ENCODE peak calls at places on chromosomes 13 and 19, in seven cellular contexts. L is CD8-positive, alpha-beta T cell; S is fibroblast of lung; T is AG04449; H is heart right ventricle; O is BJ; Z is ovary. N is an unnamed sample.

GRCh38 chr19:35048911-35049411 is 7.4 kb downstream of the HPN start:
- DNase-seq in L (no peak), S (no peak), T (no peak), H (peak), O (no peak), Z (no peak), N (no peak)

GRCh38 chr19:4493104-4493928 is 21.2 kb downstream of the HDGFL2 start:
- DNase-seq in L (no peak), S (no peak), T (no peak), H (no peak), O (no peak), Z (no peak), N (no peak)

GRCh38 chr19:52102782-52103181 is 7.2 kb upstream of the ZNF841 start:
- DNase-seq in L (no peak), S (no peak), T (no peak), H (no peak), O (no peak), Z (no peak), N (no peak)

GRCh38 chr13:25945596-25945995 is 106.2 kb downstream of the SHISA2 start:
- DNase-seq in L (no peak), S (peak), T (no peak), H (no peak), O (no peak), Z (no peak), N (no peak)

GRCh38 chr19:38917516-38917915 is 5.5 kb upstream of the CCER2 start:
- DNase-seq in L (no peak), S (no peak), T (no peak), H (no peak), O (no peak), Z (no peak), N (no peak)

GRCh38 chr13:106238690-106239089 is 296.8 kb downstream of the EFNB2 start:
- DNase-seq in L (no peak), S (no peak), T (no peak), H (no peak), O (no peak), Z (no peak), N (no peak)

GRCh38 chr19:33054623-33055022 is 10.1 kb downstream of the RHPN2 start:
- DNase-seq in L (no peak), S (no peak), T (no peak), H (no peak), O (no peak), Z (no peak), N (no peak)

GRCh38 chr19:18597809-18598660 is 8.6 kb downstream of the CRLF1 start:
- DNase-seq in L (no peak), S (no peak), T (no peak), H (no peak), O (no peak), Z (no peak), N (no peak)

GRCh38 chr19:12166596-12166995 is 3.7 kb downstream of the ZNF136 start:
- DNase-seq in L (no peak), S (peak), T (peak), H (no peak), O (no peak), Z (no peak), N (no peak)

GRCh38 chr19:29263305-29264080 is 50.5 kb upstream of the UQCRFS1 start:
- DNase-seq in L (peak), S (peak), T (no peak), H (no peak), O (no peak), Z (no peak), N (no peak)

GRCh38 chr19:11154683-11155047 is 917 bp downstream of the SPC24 start:
- DNase-seq in L (no peak), S (no peak), T (no peak), H (no peak), O (no peak), Z (no peak), N (no peak)

GRCh38 chr13:36696410-36696809 is 22.6 kb downstream of the SERTM1 start:
- DNase-seq in L (no peak), S (no peak), T (no peak), H (no peak), O (no peak), Z (no peak), N (no peak)

DNA sequence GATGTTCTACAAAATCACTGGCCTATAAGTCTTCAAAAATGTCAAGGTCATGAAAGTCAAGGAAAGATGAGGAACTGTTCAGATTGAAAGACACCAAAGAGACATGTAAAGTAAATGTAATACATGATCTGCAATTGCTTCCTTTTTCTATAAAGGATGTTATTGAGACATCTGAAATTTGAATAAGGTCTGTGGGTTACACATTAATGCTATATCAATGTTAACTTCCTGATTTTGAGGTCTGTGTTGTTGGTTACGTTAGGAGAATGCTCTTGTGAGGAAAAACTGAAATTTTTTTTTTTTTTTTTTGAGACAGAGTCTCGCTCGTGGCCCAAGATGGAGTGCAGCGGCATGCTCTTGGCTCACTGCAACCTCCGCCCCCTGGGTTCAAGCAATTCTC is 197.4 kb downstream of the RGCC start:
- DNase-seq in L (no peak), S (no peak), T (no peak), H (no peak), O (no peak), Z (no peak), N (no peak)
- H3K4me3 ChIP-seq in L (no peak), S (no peak), T (no peak), H (no peak), O (no peak), Z (no peak), N (no peak)

DNA sequence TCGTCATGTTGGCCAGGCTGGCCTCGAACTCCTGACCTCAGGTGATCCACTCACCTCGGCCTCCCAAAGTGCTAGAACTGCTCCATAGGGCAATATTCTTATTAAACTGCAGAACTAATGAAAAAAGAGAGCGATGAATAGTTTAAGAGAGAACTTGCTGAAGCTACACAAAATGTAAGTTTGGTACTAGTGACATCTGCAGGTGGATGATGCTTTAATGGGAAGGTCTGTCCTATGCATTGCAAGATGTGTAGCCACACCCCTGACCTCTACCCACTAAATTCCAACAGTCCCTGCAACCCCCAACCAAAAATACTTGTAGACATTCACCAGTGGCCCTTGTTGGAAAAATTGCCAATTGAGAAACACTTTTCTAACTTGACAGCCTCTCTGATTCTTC is 117.8 kb downstream of the NALCN start:
- DNase-seq in L (no peak), S (no peak), T (no peak), H (no peak), O (no peak), Z (no peak), N (no peak)
- TF ChIP-seq CTCF in L (no peak), S (no peak), T (no peak), H (no peak), O (no peak), Z (no peak), N (no peak)

GRCh38 chr19:58052256-58052655 is 6.8 kb upstream of the ZNF135 start:
- DNase-seq in L (no peak), S (no peak), T (no peak), H (no peak), O (no peak), Z (no peak), N (no peak)
- H3K4me3 ChIP-seq in L (no peak), S (no peak), T (no peak), H (no peak), O (no peak), Z (no peak), N (no peak)

DNA sequence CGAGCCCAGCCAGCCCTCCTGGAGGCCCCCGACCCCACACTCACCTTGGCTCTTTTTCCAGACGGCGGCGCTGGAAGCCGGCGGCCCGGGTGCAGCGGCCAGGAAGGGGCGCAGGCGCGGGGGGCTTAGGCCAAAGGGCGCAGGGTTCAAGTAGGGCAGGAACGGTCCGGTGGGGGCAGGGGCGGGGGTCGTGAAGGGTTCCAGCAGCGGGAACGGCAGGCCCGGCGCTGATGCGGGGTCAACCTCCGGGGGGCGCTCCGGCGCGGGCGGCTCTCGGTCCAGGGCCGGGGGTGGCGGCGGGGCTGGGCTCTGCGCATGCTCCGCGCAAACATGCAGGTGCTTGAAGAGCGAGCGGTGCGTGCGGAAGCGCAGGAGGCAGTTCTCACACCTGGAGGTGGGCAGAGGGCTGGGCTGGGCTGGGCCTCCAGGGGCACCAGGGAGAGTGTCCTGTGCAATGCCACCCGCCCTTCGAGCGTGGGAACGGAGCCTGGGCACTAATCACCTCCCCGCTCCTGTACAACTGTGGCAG is 2.3 kb downstream of the ZNF414 start:
- DNase-seq in L (no peak), S (no peak), T (no peak), H (no peak), O (no peak), Z (no peak), N (no peak)
- TF ChIP-seq CTCF in L (no peak), S (no peak), T (no peak), H (no peak), O (no peak), Z (no peak), N (no peak)

DNA sequence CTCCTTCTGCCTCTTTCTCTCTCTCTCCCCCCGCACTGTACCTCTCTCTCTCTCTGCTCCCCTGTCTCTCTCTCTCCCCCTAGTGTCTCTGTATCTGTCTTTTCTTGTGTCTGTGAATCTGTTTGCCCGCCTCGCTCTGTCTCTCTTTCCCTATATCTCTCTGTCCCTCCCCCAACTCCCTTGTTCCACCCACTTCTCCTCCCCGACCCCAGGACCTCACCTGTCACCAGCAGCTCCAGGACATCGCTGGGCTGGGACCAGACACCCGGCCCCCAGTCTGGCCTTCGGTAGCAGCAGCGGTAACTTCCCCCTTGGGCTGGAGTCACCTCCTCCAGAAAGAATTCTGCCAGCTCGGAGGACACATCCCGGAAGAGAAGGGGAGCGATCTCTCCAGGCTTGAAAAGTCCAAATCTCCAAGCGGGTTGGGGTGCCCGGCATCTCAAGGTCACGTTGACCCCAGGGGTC is 3.9 kb downstream of the OSCAR start:
- DNase-seq in L (no peak), S (peak), T (no peak), H (no peak), O (no peak), Z (no peak), N (no peak)
- H3K4me3 ChIP-seq in L (no peak), S (no peak), T (peak), H (no peak), O (peak), Z (peak), N (no peak)

DNA sequence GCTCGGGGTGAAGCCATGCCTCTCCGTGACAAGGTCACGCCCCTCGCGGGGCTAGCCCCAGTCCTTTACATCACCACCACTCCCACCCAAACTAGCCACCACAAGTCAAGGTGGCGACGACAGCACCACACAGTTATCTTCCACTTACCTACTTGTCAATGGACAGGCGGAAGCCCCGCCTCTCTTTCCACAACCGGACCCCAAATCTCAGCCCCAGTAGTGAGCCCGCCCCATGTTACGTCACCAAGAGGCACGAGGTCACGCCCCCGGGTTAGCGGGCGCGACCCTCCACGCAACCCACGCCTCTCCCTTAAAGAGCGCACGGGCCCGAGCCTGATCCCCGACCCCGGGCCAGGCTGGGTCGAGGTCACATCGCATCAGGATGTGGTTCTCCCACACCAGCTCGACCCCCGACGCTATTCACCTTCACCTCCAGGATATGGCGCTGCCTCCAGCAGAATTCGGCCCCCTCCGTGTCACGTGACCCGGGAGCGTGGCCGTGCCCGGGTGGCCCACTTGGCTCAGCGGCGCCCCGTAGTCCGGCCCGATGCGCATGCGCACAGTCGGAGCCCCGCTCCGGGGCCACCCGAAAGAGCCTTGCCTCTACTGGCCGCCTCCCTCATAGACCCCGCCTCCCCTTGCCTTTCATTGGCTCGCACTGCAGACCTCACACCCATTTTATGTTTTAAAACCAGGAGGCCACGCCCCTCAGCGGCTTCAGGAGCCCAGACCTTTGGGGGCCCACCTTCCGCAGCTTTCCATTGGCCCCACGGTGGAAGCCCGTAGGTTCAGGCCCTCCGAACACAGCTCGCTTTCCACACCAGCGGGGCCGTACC is 18.2 kb downstream of the SYDE1 start:
- DNase-seq in L (peak), S (peak), T (peak), H (peak), O (peak), Z (peak), N (peak)
- TF ChIP-seq CTCF in L (no peak), S (no peak), T (peak), H (no peak), O (no peak), Z (no peak), N (no peak)

GRCh38 chr13:112722433-112723250 is 32.8 kb downstream of the ATP11A start:
- DNase-seq in L (no peak), S (peak), T (no peak), H (no peak), O (no peak), Z (peak), N (peak)
- H3K4me3 ChIP-seq in L (no peak), S (no peak), T (no peak), H (no peak), O (no peak), Z (no peak), N (no peak)

N was measured in retinal pigment epithelial cell.